ENCODE peak calls at places on chromosomes 13 and 19, in ten cellular contexts. N is stimulated activated CD4-positive, alpha-beta T cell treated with anti-CD3 and anti-CD28 coated beads, Interleukin-1b, Interleukin-23, amount 100 ng/mL, for 1 hour; W is psoas muscle; J is NCI-H2029 treated with DMSO at 0.1 percent for 48 hours; B is stomach; Q is NCI-H146; S is neuronal stem cell; U is right lobe of liver; F is astrocyte; Z is RWPE1. M is an unnamed sample.

GRCh38 chr19:39398297-39398864 is 7.2 kb downstream of the MED29 start:
- DNase-seq in N (no peak), W (peak), J (no peak), B (peak), Q (no peak), S (no peak), U (peak), F (peak), Z (peak), M (no peak)

GRCh38 chr19:8343483-8343844 is 402 bp upstream of the KANK3 start:
- DNase-seq in N (no peak), W (no peak), J (no peak), B (no peak), Q (no peak), S (no peak), U (no peak), F (no peak), Z (no peak), M (no peak)

GRCh38 chr19:13275016-13275722 is 125.0 kb downstream of the IER2 start:
- DNase-seq in N (no peak), W (no peak), J (no peak), B (no peak), Q (no peak), S (no peak), U (no peak), F (no peak), Z (no peak), M (no peak)

GRCh38 chr19:29084266-29084665 is 128.7 kb downstream of the UQCRFS1 start:
- DNase-seq in N (no peak), W (no peak), J (no peak), B (no peak), Q (no peak), S (no peak), U (no peak), F (no peak), Z (peak), M (no peak)

GRCh38 chr13:47038196-47038595 is 141.3 kb upstream of the HTR2A start:
- DNase-seq in N (no peak), W (no peak), J (no peak), B (no peak), Q (no peak), S (no peak), U (no peak), F (peak), Z (no peak), M (no peak)

GRCh38 chr19:35167251-35168119 is 12.9 kb downstream of the FXYD5 start:
- DNase-seq in N (no peak), W (no peak), J (no peak), B (no peak), Q (no peak), S (no peak), U (peak), F (no peak), Z (no peak), M (no peak)

GRCh38 chr13:84439108-84439507 is 556.8 kb upstream of the SLITRK1 start:
- DNase-seq in N (no peak), W (no peak), J (no peak), B (no peak), Q (no peak), S (no peak), U (no peak), F (peak), Z (peak), M (no peak)

GRCh38 chr13:109985871-109986270 is 199.5 kb upstream of the IRS2 start:
- DNase-seq in N (no peak), W (no peak), J (no peak), B (no peak), Q (no peak), S (no peak), U (no peak), F (no peak), Z (no peak), M (no peak)

GRCh38 chr19:4241824-4242430 is 5.0 kb upstream of the YJU2 start:
- DNase-seq in N (no peak), W (no peak), J (no peak), B (no peak), Q (no peak), S (no peak), U (no peak), F (no peak), Z (no peak), M (no peak)

GRCh38 chr19:55287361-55288079 is 3.7 kb downstream of the BRSK1 start:
- DNase-seq in N (no peak), W (no peak), J (no peak), B (no peak), Q (no peak), S (no peak), U (no peak), F (no peak), Z (no peak), M (no peak)

GRCh38 chr13:22517544-22517943 is 663.2 kb upstream of the SGCG start:
- DNase-seq in N (no peak), W (no peak), J (peak), B (no peak), Q (no peak), S (no peak), U (no peak), F (no peak), Z (no peak), M (peak)

GRCh38 chr19:19860756-19861390 is 4.8 kb upstream of the ZNF253 start:
- DNase-seq in N (peak), W (no peak), J (peak), B (no peak), Q (peak), S (peak), U (no peak), F (no peak), Z (no peak), M (no peak)

GRCh38 chr19:48711106-48711662 is 8.3 kb downstream of the MAMSTR start:
- DNase-seq in N (no peak), W (no peak), J (no peak), B (no peak), Q (no peak), S (no peak), U (no peak), F (no peak), Z (no peak), M (no peak)

GRCh38 chr19:17775991-17776803 is 18.7 kb upstream of the B3GNT3 start:
- DNase-seq in N (no peak), W (no peak), J (no peak), B (no peak), Q (no peak), S (no peak), U (no peak), F (no peak), Z (no peak), M (no peak)

GRCh38 chr19:8355631-8356402 is 8.1 kb upstream of the ANGPTL4 start:
- DNase-seq in N (no peak), W (peak), J (no peak), B (no peak), Q (no peak), S (no peak), U (no peak), F (peak), Z (peak), M (no peak)

GRCh38 chr13:113378825-113379224 is 14.9 kb upstream of the GRTP1 start:
- DNase-seq in N (no peak), W (no peak), J (no peak), B (no peak), Q (no peak), S (no peak), U (peak), F (no peak), Z (no peak), M (no peak)